ENCODE peak calls at places on chromosomes 5 and 9, in ten cellular contexts. H is GM23338, R is spleen, L is right atrium auricular region, Z is astrocyte of the spinal cord, P is brain microvascular endothelial cell, S is BJ, E is mesenchymal stem cell, B is body of pancreas, X is A673. F is an unnamed sample.

GRCh38 chr9:112194969-112195431 is 19.9 kb upstream of the SUSD1 start:
- DNase-seq in H (no peak), R (no peak), L (no peak), Z (peak), P (no peak), S (no peak), E (no peak), B (no peak), X (no peak), F (no peak)

GRCh38 chr5:51661646-51662265 is 278.5 kb downstream of the ISL1 start:
- DNase-seq in H (no peak), R (no peak), L (no peak), Z (no peak), P (no peak), S (no peak), E (no peak), B (no peak), X (no peak), F (no peak)

GRCh38 chr5:43039468-43040286 is 442 bp downstream of the ANXA2R start:
- DNase-seq in H (peak), R (peak), L (peak), Z (peak), P (peak), S (no peak), E (peak), B (peak), X (peak), F (no peak)

GRCh38 chr5:14591548-14591947 is 10.0 kb downstream of the OTULINL start:
- DNase-seq in H (no peak), R (no peak), L (no peak), Z (no peak), P (no peak), S (no peak), E (peak), B (no peak), X (no peak), F (no peak)

GRCh38 chr5:102048940-102049339 is 247.1 kb downstream of the SLCO4C1 start:
- DNase-seq in H (no peak), R (no peak), L (no peak), Z (no peak), P (no peak), S (no peak), E (peak), B (no peak), X (peak), F (no peak)

GRCh38 chr9:78363221-78363620 is 66.3 kb downstream of the PSAT1 start:
- DNase-seq in H (no peak), R (no peak), L (no peak), Z (peak), P (no peak), S (peak), E (no peak), B (no peak), X (no peak), F (no peak)

GRCh38 chr9:132977626-132978450 is 656 bp upstream of the GFI1B start:
- DNase-seq in H (peak), R (peak), L (peak), Z (peak), P (peak), S (no peak), E (peak), B (peak), X (peak), F (no peak)

GRCh38 chr5:8650197-8650596 is 781.2 kb downstream of the MTRR start:
- DNase-seq in H (no peak), R (no peak), L (no peak), Z (peak), P (peak), S (no peak), E (no peak), B (no peak), X (no peak), F (peak)

GRCh38 chr5:74027732-74028338 is 401.8 kb downstream of the ARHGEF28 start:
- DNase-seq in H (no peak), R (no peak), L (no peak), Z (no peak), P (no peak), S (no peak), E (no peak), B (no peak), X (no peak), F (no peak)

GRCh38 chr9:7536310-7536939 is 263.2 kb downstream of the DMAC1 start:
- DNase-seq in H (peak), R (no peak), L (no peak), Z (peak), P (peak), S (no peak), E (peak), B (peak), X (peak), F (peak)

GRCh38 chr5:124996023-124996763 is 249.8 kb upstream of the ZNF608 start:
- DNase-seq in H (peak), R (no peak), L (no peak), Z (peak), P (peak), S (no peak), E (peak), B (no peak), X (no peak), F (no peak)

GRCh38 chr5:141783599-141784296 is 94.5 kb downstream of the PCDH1 start:
- DNase-seq in H (peak), R (no peak), L (no peak), Z (no peak), P (no peak), S (no peak), E (no peak), B (no peak), X (no peak), F (no peak)

GRCh38 chr5:141811287-141812155 is 66.7 kb downstream of the PCDH1 start:
- DNase-seq in H (peak), R (peak), L (no peak), Z (no peak), P (no peak), S (no peak), E (peak), B (peak), X (peak), F (no peak)

GRCh38 chr9:6910497-6910896 is 152.7 kb downstream of the KDM4C start:
- DNase-seq in H (no peak), R (no peak), L (no peak), Z (no peak), P (no peak), S (no peak), E (no peak), B (no peak), X (no peak), F (no peak)

GRCh38 chr9:31119882-31120481 is 1264.5 kb upstream of the ACO1 start:
- DNase-seq in H (peak), R (no peak), L (no peak), Z (peak), P (peak), S (no peak), E (peak), B (peak), X (peak), F (no peak)

GRCh38 chr5:607541-608285 is 4.4 kb upstream of the CEP72 start:
- DNase-seq in H (no peak), R (peak), L (no peak), Z (no peak), P (no peak), S (no peak), E (no peak), B (peak), X (no peak), F (no peak)

GRCh38 chr9:18002718-18003438 is 424.0 kb downstream of the SH3GL2 start:
- DNase-seq in H (no peak), R (no peak), L (no peak), Z (no peak), P (no peak), S (no peak), E (no peak), B (no peak), X (no peak), F (no peak)

GRCh38 chr9:87271696-87272477 is 225.8 kb upstream of the DAPK1 start:
- DNase-seq in H (no peak), R (no peak), L (no peak), Z (no peak), P (no peak), S (no peak), E (peak), B (no peak), X (no peak), F (no peak)

GRCh38 chr9:105296889-105297288 is 52.4 kb downstream of the SLC44A1 start:
- DNase-seq in H (peak), R (no peak), L (no peak), Z (peak), P (peak), S (peak), E (peak), B (no peak), X (peak), F (peak)

GRCh38 chr9:105296445-105296844 is 52.0 kb downstream of the SLC44A1 start:
- DNase-seq in H (no peak), R (no peak), L (no peak), Z (no peak), P (no peak), S (no peak), E (no peak), B (no peak), X (no peak), F (no peak)

GRCh38 chr9:105295986-105296385 is 51.5 kb downstream of the SLC44A1 start:
- DNase-seq in H (peak), R (no peak), L (no peak), Z (no peak), P (peak), S (no peak), E (peak), B (no peak), X (no peak), F (no peak)

GRCh38 chr9:105299190-105299854 is 54.9 kb downstream of the SLC44A1 start:
- DNase-seq in H (no peak), R (no peak), L (peak), Z (peak), P (peak), S (peak), E (peak), B (no peak), X (no peak), F (peak)

DNA sequence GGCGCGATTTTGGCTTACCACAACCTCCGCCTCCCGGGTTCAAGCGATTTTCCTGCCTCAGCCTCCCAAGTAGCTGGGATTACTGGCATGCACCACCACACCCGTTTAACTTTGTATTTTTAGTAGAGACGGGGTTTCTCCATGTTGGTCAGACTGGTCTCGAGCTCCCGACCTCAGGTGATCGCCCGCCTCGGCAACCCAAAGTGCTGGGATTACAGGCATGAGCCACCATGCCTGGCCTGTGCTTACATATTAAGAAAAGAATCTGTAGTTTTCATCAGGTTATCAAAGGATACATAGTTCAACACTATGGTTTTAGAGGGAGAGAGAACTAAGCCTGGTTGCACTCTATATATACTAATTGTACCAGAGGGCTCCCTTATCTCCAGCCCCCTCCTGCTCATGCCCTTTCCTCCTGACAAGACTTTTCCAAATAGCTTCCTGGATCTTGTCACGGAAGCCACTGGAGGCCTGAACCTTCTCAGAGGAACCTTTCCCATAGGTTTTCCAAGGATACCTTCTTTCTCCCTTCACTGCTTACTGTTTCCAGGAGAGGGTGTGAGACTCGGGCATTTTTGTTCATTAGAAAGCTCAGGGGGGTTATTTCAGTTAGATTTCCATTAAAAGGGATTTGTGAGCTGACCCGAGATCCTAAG is 53.1 kb downstream of the SLC44A1 start:
- DNase-seq in H (peak), R (no peak), L (no peak), Z (no peak), P (no peak), S (no peak), E (peak), B (no peak), X (no peak), F (no peak)
- H3K4me3 ChIP-seq in H (no peak), R (no peak), L (no peak), Z (no peak), P (no peak), S (no peak), E (no peak), B (no peak), X (no peak), F (no peak)

GRCh38 chr9:105264380-105264779 is 19.9 kb downstream of the SLC44A1 start:
- DNase-seq in H (no peak), R (no peak), L (no peak), Z (no peak), P (no peak), S (no peak), E (peak), B (no peak), X (no peak), F (no peak)
- H3K4me3 ChIP-seq in H (no peak), R (no peak), L (no peak), Z (no peak), P (no peak), S (no peak), E (no peak), B (no peak), X (no peak), F (no peak)

GRCh38 chr9:136107155-136107952 is 11.3 kb downstream of the TMEM250 start:
- DNase-seq in H (peak), R (peak), L (no peak), Z (no peak), P (no peak), S (no peak), E (no peak), B (peak), X (no peak), F (no peak)

GRCh38 chr9:136110082-136111061 is 8.3 kb downstream of the TMEM250 start:
- DNase-seq in H (peak), R (peak), L (no peak), Z (peak), P (no peak), S (no peak), E (peak), B (no peak), X (no peak), F (no peak)

GRCh38 chr9:136109351-136110081 is 9.2 kb downstream of the TMEM250 start:
- DNase-seq in H (peak), R (peak), L (peak), Z (peak), P (peak), S (peak), E (peak), B (peak), X (peak), F (no peak)

GRCh38 chr9:136107953-136108647 is 10.6 kb downstream of the TMEM250 start:
- DNase-seq in H (no peak), R (peak), L (no peak), Z (no peak), P (no peak), S (no peak), E (no peak), B (no peak), X (no peak), F (no peak)

GRCh38 chr9:136108648-136109266 is 9.9 kb downstream of the TMEM250 start:
- DNase-seq in H (no peak), R (peak), L (no peak), Z (no peak), P (no peak), S (no peak), E (no peak), B (no peak), X (no peak), F (no peak)
- H3K4me3 ChIP-seq in H (peak), R (peak), L (peak), Z (no peak), P (no peak), S (no peak), E (no peak), B (no peak), X (peak), F (peak)

DNA sequence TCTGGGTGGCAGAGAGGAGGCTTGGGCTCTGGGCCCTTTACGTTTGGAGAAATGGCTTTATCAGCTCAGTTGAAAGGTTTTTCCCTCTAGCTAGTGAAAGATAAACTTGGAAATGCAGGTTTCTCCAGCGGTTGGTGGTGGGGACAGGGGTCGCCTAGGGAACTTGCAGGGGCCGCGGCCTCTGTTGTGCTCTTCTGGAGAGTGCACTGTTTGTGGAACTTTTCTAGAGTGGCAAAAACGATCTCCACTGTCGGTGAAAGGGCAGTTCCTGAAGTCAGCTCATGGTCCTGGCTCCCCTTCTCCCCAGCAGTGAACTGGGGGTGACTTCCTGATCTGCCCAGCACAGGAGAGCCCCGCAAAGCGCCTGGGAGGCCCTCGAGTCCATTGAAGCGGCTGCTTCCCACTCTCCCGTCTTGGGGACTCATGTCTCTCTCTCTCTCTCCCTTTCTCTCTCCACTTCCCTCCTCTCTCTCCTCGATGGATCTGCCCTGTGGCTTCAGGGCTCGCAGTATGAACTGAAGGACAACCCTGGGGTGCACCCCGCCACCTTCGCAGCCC is 3.2 kb downstream of the IRX1 start:
- DNase-seq in H (no peak), R (no peak), L (no peak), Z (peak), P (no peak), S (no peak), E (no peak), B (no peak), X (no peak), F (no peak)
- H3K4me3 ChIP-seq in H (peak), R (no peak), L (no peak), Z (peak), P (no peak), S (no peak), E (peak), B (no peak), X (no peak), F (peak)

GRCh38 chr5:172845190-172845975 is 11.3 kb downstream of the ERGIC1 start:
- DNase-seq in H (no peak), R (no peak), L (no peak), Z (no peak), P (no peak), S (no peak), E (no peak), B (no peak), X (no peak), F (no peak)
- H3K4me3 ChIP-seq in H (no peak), R (no peak), L (no peak), Z (no peak), P (no peak), S (no peak), E (no peak), B (no peak), X (no peak), F (no peak)

GRCh38 chr5:80192507-80193241 is 63.2 kb downstream of the SERINC5 start:
- DNase-seq in H (no peak), R (no peak), L (no peak), Z (no peak), P (peak), S (peak), E (peak), B (peak), X (no peak), F (no peak)
- H3K4me3 ChIP-seq in H (peak), R (no peak), L (peak), Z (no peak), P (no peak), S (no peak), E (no peak), B (no peak), X (no peak), F (no peak)

GRCh38 chr5:131167615-131168014 is 2.6 kb upstream of the HINT1 start:
- DNase-seq in H (no peak), R (no peak), L (no peak), Z (no peak), P (no peak), S (no peak), E (no peak), B (no peak), X (no peak), F (no peak)
- H3K4me3 ChIP-seq in H (no peak), R (no peak), L (no peak), Z (no peak), P (no peak), S (no peak), E (no peak), B (no peak), X (no peak), F (no peak)

GRCh38 chr9:89400398-89401116 is 82.3 kb downstream of the SECISBP2 start:
- DNase-seq in H (no peak), R (no peak), L (no peak), Z (no peak), P (no peak), S (no peak), E (no peak), B (no peak), X (no peak), F (no peak)
- H3K4me3 ChIP-seq in H (no peak), R (no peak), L (no peak), Z (no peak), P (no peak), S (no peak), E (no peak), B (no peak), X (no peak), F (no peak)